ENCODE peak calls at places on chromosomes 6 and 20, in five cellular contexts. One of them, this sample, is unnamed.

GRCh38 chr6:166591961-166592520 is 5.6 kb upstream of the RAMACL start:
- DNase-seq in PC-3: no peak
- DNase-seq in GM23338: no peak
- DNase-seq in A549: no peak
- DNase-seq in heart right ventricle: no peak
- DNase-seq in this sample: no peak

GRCh38 chr6:26136321-26136720 is 49.1 kb downstream of the HFE start:
- DNase-seq in PC-3: no peak
- DNase-seq in GM23338: no peak
- DNase-seq in A549: no peak
- DNase-seq in heart right ventricle: no peak
- DNase-seq in this sample: no peak

GRCh38 chr6:15365273-15365687 is 119.4 kb downstream of the JARID2 start:
- DNase-seq in PC-3: peak
- DNase-seq in GM23338: peak
- DNase-seq in A549: peak
- DNase-seq in heart right ventricle: peak
- DNase-seq in this sample: peak

GRCh38 chr20:4787069-4787468 is 65.4 kb downstream of the PRND start:
- DNase-seq in PC-3: no peak
- DNase-seq in GM23338: no peak
- DNase-seq in A549: no peak
- DNase-seq in heart right ventricle: no peak
- DNase-seq in this sample: peak

GRCh38 chr6:170165501-170166117 is 125.3 kb downstream of the DLL1 start:
- DNase-seq in PC-3: no peak
- DNase-seq in GM23338: no peak
- DNase-seq in A549: no peak
- DNase-seq in heart right ventricle: no peak
- DNase-seq in this sample: no peak

GRCh38 chr6:148494226-148494625 is 151.6 kb downstream of the SASH1 start:
- DNase-seq in PC-3: no peak
- DNase-seq in GM23338: no peak
- DNase-seq in A549: no peak
- DNase-seq in heart right ventricle: no peak
- DNase-seq in this sample: no peak

GRCh38 chr6:79504372-79504771 is 32.9 kb downstream of the LCA5 start:
- DNase-seq in PC-3: no peak
- DNase-seq in GM23338: no peak
- DNase-seq in A549: no peak
- DNase-seq in heart right ventricle: no peak
- DNase-seq in this sample: no peak

GRCh38 chr20:61526907-61527306 is 274.8 kb downstream of the CDH4 start:
- DNase-seq in PC-3: no peak
- DNase-seq in GM23338: no peak
- DNase-seq in A549: no peak
- DNase-seq in heart right ventricle: no peak
- DNase-seq in this sample: no peak

GRCh38 chr6:108518714-108519576 is 41.8 kb upstream of the FOXO3 start:
- DNase-seq in PC-3: peak
- DNase-seq in GM23338: peak
- DNase-seq in A549: peak
- DNase-seq in heart right ventricle: no peak
- DNase-seq in this sample: peak

GRCh38 chr6:169176361-169176991 is 77.2 kb downstream of the THBS2 start:
- DNase-seq in PC-3: no peak
- DNase-seq in GM23338: no peak
- DNase-seq in A549: no peak
- DNase-seq in heart right ventricle: no peak
- DNase-seq in this sample: no peak

GRCh38 chr6:37481793-37482192 is 17.9 kb downstream of the CCDC167 start:
- DNase-seq in PC-3: no peak
- DNase-seq in GM23338: no peak
- DNase-seq in A549: no peak
- DNase-seq in heart right ventricle: no peak
- DNase-seq in this sample: no peak

GRCh38 chr20:25011831-25012241 is 19.3 kb upstream of the APMAP start:
- DNase-seq in PC-3: no peak
- DNase-seq in GM23338: no peak
- DNase-seq in A549: no peak
- DNase-seq in heart right ventricle: no peak
- DNase-seq in this sample: no peak

GRCh38 chr6:105740946-105741605 is 338.2 kb upstream of the PREP start:
- DNase-seq in PC-3: no peak
- DNase-seq in GM23338: no peak
- DNase-seq in A549: no peak
- DNase-seq in heart right ventricle: no peak
- DNase-seq in this sample: no peak

GRCh38 chr20:34437330-34437986 is 74.4 kb downstream of the ITCH start:
- DNase-seq in PC-3: no peak
- DNase-seq in GM23338: no peak
- DNase-seq in A549: no peak
- DNase-seq in heart right ventricle: no peak
- DNase-seq in this sample: no peak

GRCh38 chr6:78701407-78701806 is 165.9 kb upstream of the IRAK1BP1 start:
- DNase-seq in PC-3: peak
- DNase-seq in GM23338: no peak
- DNase-seq in A549: no peak
- DNase-seq in heart right ventricle: no peak
- DNase-seq in this sample: peak

GRCh38 chr6:169252805-169253189 is 849 bp downstream of the THBS2 start:
- DNase-seq in PC-3: no peak
- DNase-seq in GM23338: peak
- DNase-seq in A549: no peak
- DNase-seq in heart right ventricle: no peak
- DNase-seq in this sample: no peak

GRCh38 chr6:131936156-131936555 is 15.0 kb downstream of the CCN2 start:
- DNase-seq in PC-3: no peak
- DNase-seq in GM23338: no peak
- DNase-seq in A549: no peak
- DNase-seq in heart right ventricle: no peak
- DNase-seq in this sample: no peak

GRCh38 chr6:116011520-116011919 is 49.2 kb downstream of the FRK start:
- DNase-seq in PC-3: peak
- DNase-seq in GM23338: no peak
- DNase-seq in A549: no peak
- DNase-seq in heart right ventricle: no peak
- DNase-seq in this sample: peak

GRCh38 chr6:108157234-108157971 is 8.4 kb upstream of the NR2E1 start:
- DNase-seq in PC-3: no peak
- DNase-seq in GM23338: peak
- DNase-seq in A549: no peak
- DNase-seq in heart right ventricle: no peak
- DNase-seq in this sample: no peak

GRCh38 chr6:35568967-35569606 is 56.4 kb upstream of the TULP1 start:
- DNase-seq in PC-3: peak
- DNase-seq in GM23338: peak
- DNase-seq in A549: peak
- DNase-seq in heart right ventricle: peak
- DNase-seq in this sample: peak

GRCh38 chr6:89148016-89148750 is 2.3 kb downstream of the PM20D2 start:
- DNase-seq in PC-3: peak
- DNase-seq in GM23338: no peak
- DNase-seq in A549: no peak
- DNase-seq in heart right ventricle: no peak
- DNase-seq in this sample: no peak

GRCh38 chr6:83824831-83825230 is 28.3 kb upstream of the RIPPLY2 start:
- DNase-seq in PC-3: no peak
- DNase-seq in GM23338: no peak
- DNase-seq in A549: no peak
- DNase-seq in heart right ventricle: no peak
- DNase-seq in this sample: peak

GRCh38 chr20:46215913-46216707 is 92.2 kb downstream of the CDH22 start:
- DNase-seq in PC-3: peak
- DNase-seq in GM23338: peak
- DNase-seq in A549: peak
- DNase-seq in heart right ventricle: peak
- DNase-seq in this sample: peak

GRCh38 chr20:53774487-53775203 is 181.0 kb upstream of the ZNF217 start:
- DNase-seq in PC-3: peak
- DNase-seq in GM23338: no peak
- DNase-seq in A549: peak
- DNase-seq in heart right ventricle: no peak
- DNase-seq in this sample: peak

GRCh38 chr20:23165964-23166363 is 79.8 kb upstream of the CD93 start:
- DNase-seq in PC-3: no peak
- DNase-seq in GM23338: no peak
- DNase-seq in A549: no peak
- DNase-seq in heart right ventricle: no peak
- DNase-seq in this sample: no peak

GRCh38 chr20:3889489-3890409 is 562 bp downstream of the PANK2 start:
- DNase-seq in PC-3: peak
- DNase-seq in GM23338: peak
- DNase-seq in A549: peak
- DNase-seq in heart right ventricle: peak
- DNase-seq in this sample: no peak

GRCh38 chr20:43840382-43841070 is 74.1 kb upstream of the TOX2 start:
- DNase-seq in PC-3: peak
- DNase-seq in GM23338: peak
- DNase-seq in A549: peak
- DNase-seq in heart right ventricle: no peak
- DNase-seq in this sample: no peak

GRCh38 chr20:25316506-25317190 is 68.8 kb downstream of the PYGB start:
- DNase-seq in PC-3: no peak
- DNase-seq in GM23338: no peak
- DNase-seq in A549: no peak
- DNase-seq in heart right ventricle: no peak
- DNase-seq in this sample: no peak

GRCh38 chr6:113299526-113299925 is 557.6 kb upstream of the MARCKS start:
- DNase-seq in PC-3: no peak
- DNase-seq in GM23338: no peak
- DNase-seq in A549: no peak
- DNase-seq in heart right ventricle: no peak
- DNase-seq in this sample: no peak

GRCh38 chr20:62631336-62632317 is 10.7 kb upstream of the SLCO4A1 start:
- DNase-seq in PC-3: no peak
- DNase-seq in GM23338: no peak
- DNase-seq in A549: no peak
- DNase-seq in heart right ventricle: no peak
- DNase-seq in this sample: no peak

DNA sequence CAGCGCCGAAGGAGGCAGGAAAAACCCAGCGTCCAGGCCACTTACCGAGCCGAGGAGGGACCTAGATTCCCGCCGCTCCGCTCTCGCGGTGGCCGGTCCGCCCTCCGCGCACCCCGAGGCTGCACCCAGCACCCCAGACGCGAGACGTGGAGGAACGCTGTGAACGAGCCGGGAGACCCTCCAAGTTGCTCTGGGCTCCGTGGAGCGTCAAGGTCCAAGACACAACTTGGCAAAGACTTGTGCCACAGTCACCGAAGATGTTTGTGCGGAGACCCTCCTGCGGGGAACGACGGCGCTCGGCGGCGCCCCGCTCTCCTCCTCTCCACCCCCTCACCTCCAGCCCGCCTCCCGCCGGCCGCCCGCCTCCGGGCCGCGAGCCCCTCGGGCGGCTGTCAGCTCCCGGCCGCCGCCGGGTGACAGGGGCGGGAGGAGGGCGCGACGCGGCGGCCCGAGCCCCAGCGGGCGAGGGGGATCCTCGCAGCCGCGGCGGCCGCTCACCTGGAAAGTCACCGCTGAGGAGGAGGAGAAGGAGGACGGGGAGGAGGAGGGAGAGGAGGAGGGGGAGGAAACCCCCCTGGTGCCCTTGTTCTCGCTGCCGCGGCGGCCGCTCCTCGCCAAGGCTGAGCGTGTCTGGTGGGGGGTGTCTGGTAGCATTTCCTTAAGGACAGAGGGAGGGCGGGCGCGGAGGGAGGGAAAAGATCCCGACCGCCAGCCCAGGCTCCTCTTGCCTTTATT is 637 bp upstream of the HIVEP2 start:
- DNase-seq in PC-3: no peak
- DNase-seq in GM23338: peak
- DNase-seq in A549: peak
- DNase-seq in heart right ventricle: peak
- DNase-seq in this sample: peak
- TF ChIP-seq CTCF in PC-3: no peak
- TF ChIP-seq CTCF in GM23338: no peak
- TF ChIP-seq CTCF in A549: no peak
- TF ChIP-seq CTCF in heart right ventricle: no peak
- TF ChIP-seq CTCF in this sample: no peak

DNA sequence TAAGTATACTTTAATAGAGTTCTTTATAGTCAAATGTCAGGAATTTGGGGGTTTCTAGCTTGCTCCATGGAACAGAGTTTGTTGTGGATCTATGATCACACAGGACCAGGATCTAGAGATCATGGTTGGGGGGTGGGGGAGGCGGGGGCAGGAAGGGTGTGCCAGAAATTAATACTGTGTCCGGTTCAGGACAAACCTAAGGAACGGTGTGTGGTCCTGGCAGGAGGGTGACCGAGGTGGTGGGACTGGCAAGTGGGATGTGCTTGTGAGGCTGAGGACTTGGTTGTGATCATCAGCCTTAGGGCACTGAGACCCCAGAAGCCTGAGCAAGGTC is 27.9 kb downstream of the GSTA3 start:
- DNase-seq in PC-3: no peak
- DNase-seq in GM23338: no peak
- DNase-seq in A549: no peak
- DNase-seq in heart right ventricle: no peak
- DNase-seq in this sample: no peak
- H3K4me3 ChIP-seq in PC-3: peak
- H3K4me3 ChIP-seq in GM23338: peak
- H3K4me3 ChIP-seq in A549: peak
- H3K4me3 ChIP-seq in heart right ventricle: peak
- H3K4me3 ChIP-seq in this sample: no peak

GRCh38 chr6:42505377-42505702 is 53.6 kb upstream of the TRERF1 start:
- DNase-seq in PC-3: peak
- DNase-seq in GM23338: no peak
- DNase-seq in A549: peak
- DNase-seq in heart right ventricle: no peak
- DNase-seq in this sample: peak
- TF ChIP-seq CTCF in PC-3: no peak
- TF ChIP-seq CTCF in GM23338: no peak
- TF ChIP-seq CTCF in A549: no peak
- TF ChIP-seq CTCF in heart right ventricle: no peak
- TF ChIP-seq CTCF in this sample: no peak

GRCh38 chr6:33779895-33780294 is 9.0 kb downstream of the LEMD2 start:
- DNase-seq in PC-3: no peak
- DNase-seq in GM23338: no peak
- DNase-seq in A549: no peak
- DNase-seq in heart right ventricle: no peak
- DNase-seq in this sample: no peak
- H3K4me3 ChIP-seq in PC-3: no peak
- H3K4me3 ChIP-seq in GM23338: no peak
- H3K4me3 ChIP-seq in A549: no peak
- H3K4me3 ChIP-seq in heart right ventricle: no peak
- H3K4me3 ChIP-seq in this sample: no peak